ENCODE peak calls at places on chromosome 20, in nine cellular contexts. G, C, R, O, M, B, H, L and J are unnamed samples.

GRCh38 chr20:31823360-31824124 is 4.4 kb downstream of the MYLK2 start:
- DNase-seq in G (no peak), C (no peak), R (no peak), O (no peak), M (no peak), B (no peak), H (no peak), L (no peak), J (no peak)

GRCh38 chr20:51404297-51405060 is 138.0 kb downstream of the NFATC2 start:
- DNase-seq in G (no peak), C (no peak), R (peak; percentile 73), O (no peak), M (peak; percentile 39), B (peak; percentile 92), H (no peak), L (no peak), J (no peak)

GRCh38 chr20:48921883-48922867 is 664 bp downstream of the ARFGEF2 start:
- DNase-seq in G (peak; percentile 15), C (no peak), R (no peak), O (peak; percentile 83), M (peak; percentile 26), B (peak; percentile 27), H (no peak), L (no peak), J (no peak)

GRCh38 chr20:63554361-63555278 is 661 bp downstream of the FNDC11 start:
- DNase-seq in G (no peak), C (no peak), R (no peak), O (no peak), M (no peak), B (no peak), H (no peak), L (no peak), J (no peak)

GRCh38 chr20:36573798-36574277 is 441 bp downstream of the TGIF2 start:
- DNase-seq in G (no peak), C (no peak), R (peak; percentile 23), O (no peak), M (no peak), B (no peak), H (no peak), L (no peak), J (peak; percentile 16)

GRCh38 chr20:38393259-38393658 is 41.9 kb downstream of the SNHG17 start:
- DNase-seq in G (no peak), C (no peak), R (no peak), O (no peak), M (no peak), B (no peak), H (no peak), L (no peak), J (no peak)

GRCh38 chr20:38286586-38287502 is 17.1 kb upstream of the BPI start:
- DNase-seq in G (no peak), C (peak; percentile 94), R (no peak), O (no peak), M (peak; percentile 52), B (peak; percentile 76), H (peak; percentile 45), L (no peak), J (peak; percentile 71)

GRCh38 chr20:15523431-15523830 is 1049.8 kb downstream of the KIF16B start:
- DNase-seq in G (no peak), C (no peak), R (no peak), O (no peak), M (no peak), B (no peak), H (no peak), L (no peak), J (no peak)

GRCh38 chr20:62770111-62770910 is 26.0 kb upstream of the MRGBP start:
- DNase-seq in G (no peak), C (no peak), R (no peak), O (no peak), M (no peak), B (no peak), H (no peak), L (no peak), J (no peak)

GRCh38 chr20:54649511-54649962 is 174.1 kb downstream of the DOK5 start:
- DNase-seq in G (peak; percentile 25), C (peak; percentile 65), R (peak; percentile 51), O (peak; percentile 77), M (peak; percentile 53), B (peak; percentile 63), H (peak; percentile 36), L (no peak), J (peak; percentile 75)

GRCh38 chr20:1301031-1301529 is 27.9 kb downstream of the SDCBP2 start:
- DNase-seq in G (no peak), C (no peak), R (peak; percentile 40), O (no peak), M (peak; percentile 56), B (peak; percentile 90), H (no peak), L (no peak), J (no peak)

GRCh38 chr20:50916257-50916656 is 15.0 kb downstream of the ADNP start:
- DNase-seq in G (no peak), C (no peak), R (no peak), O (no peak), M (peak; percentile 36), B (peak; percentile 59), H (no peak), L (no peak), J (no peak)

GRCh38 chr20:34090645-34091044 is 21.4 kb downstream of the EIF2S2 start:
- DNase-seq in G (no peak), C (no peak), R (no peak), O (no peak), M (no peak), B (no peak), H (no peak), L (no peak), J (no peak)

GRCh38 chr20:59320850-59321631 is 20.6 kb downstream of the EDN3 start:
- DNase-seq in G (no peak), C (no peak), R (no peak), O (no peak), M (no peak), B (no peak), H (no peak), L (no peak), J (no peak)